ENCODE peak calls at places on chromosomes 2 and 18, in five cellular contexts. One of them, this sample, is unnamed.

GRCh38 chr2:161033059-161033660 is 127.1 kb upstream of the TANK start:
- DNase-seq in GM12878: no peak
- DNase-seq in H1: no peak
- DNase-seq in HepG2: no peak
- DNase-seq in K562: no peak
- DNase-seq in this sample: no peak

GRCh38 chr2:20582600-20583221 is 68.2 kb downstream of the HS1BP3 start:
- DNase-seq in HepG2: no peak
- DNase-seq in K562: no peak
- DNase-seq in GM12878: no peak
- DNase-seq in H1: no peak
- DNase-seq in this sample: no peak

GRCh38 chr18:21604711-21605110 is 4.2 kb upstream of the ESCO1 start:
- DNase-seq in H1: no peak
- DNase-seq in K562: peak
- DNase-seq in HepG2: no peak
- DNase-seq in GM12878: no peak
- DNase-seq in this sample: no peak

GRCh38 chr2:28435796-28436425 is 43.3 kb downstream of the FOSL2 start:
- DNase-seq in H1: no peak
- DNase-seq in K562: no peak
- DNase-seq in GM12878: no peak
- DNase-seq in HepG2: no peak
- DNase-seq in this sample: no peak

GRCh38 chr2:2621855-2622254 is 290.8 kb upstream of the MYT1L start:
- DNase-seq in K562: no peak
- DNase-seq in HepG2: no peak
- DNase-seq in H1: no peak
- DNase-seq in GM12878: no peak
- DNase-seq in this sample: no peak

GRCh38 chr2:98839292-98839691 is 96.7 kb downstream of the CRACDL start:
- DNase-seq in K562: no peak
- DNase-seq in HepG2: no peak
- DNase-seq in GM12878: no peak
- DNase-seq in H1: no peak
- DNase-seq in this sample: no peak

GRCh38 chr2:175926272-175926671 is 75.8 kb downstream of the LNPK start:
- DNase-seq in K562: no peak
- DNase-seq in HepG2: no peak
- DNase-seq in GM12878: no peak
- DNase-seq in H1: no peak
- DNase-seq in this sample: no peak

GRCh38 chr2:202643012-202643858 is 8.5 kb downstream of the FAM117B start:
- DNase-seq in GM12878: no peak
- DNase-seq in H1: no peak
- DNase-seq in K562: no peak
- DNase-seq in HepG2: no peak
- DNase-seq in this sample: no peak

GRCh38 chr2:198356157-198356556 is 551.8 kb downstream of the PLCL1 start:
- DNase-seq in K562: no peak
- DNase-seq in H1: no peak
- DNase-seq in GM12878: no peak
- DNase-seq in HepG2: no peak
- DNase-seq in this sample: no peak

GRCh38 chr18:58828399-58829121 is 36.1 kb upstream of the ZNF532 start:
- DNase-seq in HepG2: no peak
- DNase-seq in GM12878: no peak
- DNase-seq in K562: no peak
- DNase-seq in H1: no peak
- DNase-seq in this sample: no peak

GRCh38 chr2:119838179-119838578 is 78.5 kb downstream of the PTPN4 start:
- DNase-seq in GM12878: no peak
- DNase-seq in H1: no peak
- DNase-seq in K562: no peak
- DNase-seq in HepG2: no peak
- DNase-seq in this sample: no peak

GRCh38 chr2:189086710-189087109 is 92.9 kb downstream of the COL5A2 start:
- DNase-seq in H1: no peak
- DNase-seq in GM12878: no peak
- DNase-seq in K562: no peak
- DNase-seq in HepG2: no peak
- DNase-seq in this sample: no peak

GRCh38 chr2:29033656-29034055 is 40.7 kb downstream of the PCARE start:
- DNase-seq in H1: no peak
- DNase-seq in HepG2: no peak
- DNase-seq in K562: no peak
- DNase-seq in GM12878: no peak
- DNase-seq in this sample: no peak

GRCh38 chr18:62070306-62070705 is 116.5 kb downstream of the PIGN start:
- DNase-seq in H1: no peak
- DNase-seq in HepG2: no peak
- DNase-seq in K562: no peak
- DNase-seq in GM12878: no peak
- DNase-seq in this sample: no peak

GRCh38 chr2:169994782-169995181 is 167.5 kb downstream of the UBR3 start:
- DNase-seq in H1: no peak
- DNase-seq in K562: no peak
- DNase-seq in GM12878: no peak
- DNase-seq in HepG2: no peak
- DNase-seq in this sample: no peak

GRCh38 chr2:224645722-224646121 is 60.6 kb upstream of the CUL3 start:
- DNase-seq in H1: no peak
- DNase-seq in K562: no peak
- DNase-seq in GM12878: no peak
- DNase-seq in HepG2: no peak
- DNase-seq in this sample: no peak

GRCh38 chr18:2847341-2848144 is 737 bp downstream of the EMILIN2 start:
- DNase-seq in K562: peak
- DNase-seq in H1: no peak
- DNase-seq in HepG2: no peak
- DNase-seq in GM12878: no peak
- DNase-seq in this sample: no peak

GRCh38 chr18:50806208-50806616 is 13.6 kb downstream of the MRO start:
- DNase-seq in HepG2: peak
- DNase-seq in GM12878: no peak
- DNase-seq in H1: no peak
- DNase-seq in K562: peak
- DNase-seq in this sample: no peak

DNA sequence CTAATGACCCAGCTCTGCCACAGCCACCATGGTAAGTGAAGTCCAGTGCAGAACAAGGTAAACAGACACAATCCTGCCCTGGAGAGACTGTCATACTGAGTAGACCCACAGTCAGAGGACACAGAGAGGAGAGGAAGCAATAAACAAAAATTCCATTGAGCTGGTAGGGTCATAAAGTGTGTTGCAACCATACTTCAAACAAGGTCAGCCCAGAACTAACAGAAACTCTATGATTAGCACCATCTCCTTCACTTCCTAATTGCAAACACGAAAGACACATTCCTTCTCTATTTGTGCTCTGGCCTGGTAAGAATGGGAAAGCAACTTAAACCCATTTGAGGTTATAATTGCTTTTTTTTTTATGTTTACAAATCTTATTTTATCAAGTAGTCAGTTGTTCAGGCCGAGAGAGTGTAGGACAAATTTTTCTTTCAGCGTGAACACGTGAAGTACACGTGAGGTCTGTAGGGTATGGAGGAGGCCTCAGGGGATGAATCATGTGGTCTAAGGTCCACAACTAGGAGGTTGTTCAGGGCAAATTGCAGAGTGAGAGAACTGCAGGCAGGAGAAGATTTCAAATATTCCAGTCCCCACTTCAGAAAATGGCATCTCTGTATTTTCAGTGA is 71.4 kb upstream of the GLS start:
- DNase-seq in GM12878: no peak
- DNase-seq in HepG2: peak
- DNase-seq in H1: no peak
- DNase-seq in K562: no peak
- DNase-seq in this sample: no peak
- H3K4me3 ChIP-seq in GM12878: no peak
- H3K4me3 ChIP-seq in HepG2: peak
- H3K4me3 ChIP-seq in H1: no peak
- H3K4me3 ChIP-seq in K562: no peak
- H3K4me3 ChIP-seq in this sample: no peak

GRCh38 chr2:42598656-42599267 is 30.3 kb downstream of the MTA3 start:
- DNase-seq in H1: no peak
- DNase-seq in K562: no peak
- DNase-seq in HepG2: no peak
- DNase-seq in GM12878: no peak
- DNase-seq in this sample: no peak
- TF ChIP-seq CEBPB in H1: no peak
- TF ChIP-seq CEBPB in K562: no peak
- TF ChIP-seq CEBPB in HepG2: no peak
- TF ChIP-seq CEBPB in GM12878: no peak
- TF ChIP-seq CEBPB in this sample: no peak

GRCh38 chr2:16034975-16035746 is 94.8 kb downstream of the MYCN start:
- DNase-seq in H1: no peak
- DNase-seq in GM12878: no peak
- DNase-seq in K562: no peak
- DNase-seq in HepG2: no peak
- DNase-seq in this sample: no peak
- TF ChIP-seq SIN3A in H1: no peak
- TF ChIP-seq SIN3A in GM12878: no peak
- TF ChIP-seq SIN3A in K562: no peak
- TF ChIP-seq SIN3A in HepG2: no peak
- TF ChIP-seq SIN3A in this sample: no peak

GRCh38 chr18:63158012-63158631 is 161.4 kb downstream of the BCL2 start:
- DNase-seq in K562: no peak
- DNase-seq in H1: no peak
- DNase-seq in GM12878: no peak
- DNase-seq in HepG2: no peak
- DNase-seq in this sample: no peak
- H3K4me3 ChIP-seq in K562: no peak
- H3K4me3 ChIP-seq in H1: no peak
- H3K4me3 ChIP-seq in GM12878: peak
- H3K4me3 ChIP-seq in HepG2: no peak
- H3K4me3 ChIP-seq in this sample: no peak

GRCh38 chr18:11852048-11852341 is 782 bp downstream of the CHMP1B start:
- DNase-seq in H1: no peak
- DNase-seq in HepG2: no peak
- DNase-seq in K562: no peak
- DNase-seq in GM12878: no peak
- DNase-seq in this sample: no peak

GRCh38 chr18:11849845-11850747 is 1.1 kb upstream of the CHMP1B start:
- DNase-seq in H1: no peak
- DNase-seq in K562: peak
- DNase-seq in HepG2: peak
- DNase-seq in GM12878: no peak
- DNase-seq in this sample: peak

GRCh38 chr18:11849279-11849678 is 1.9 kb upstream of the CHMP1B start:
- DNase-seq in HepG2: no peak
- DNase-seq in H1: no peak
- DNase-seq in K562: no peak
- DNase-seq in GM12878: no peak
- DNase-seq in this sample: no peak

GRCh38 chr18:11851156-11852047 is at the start of gene CHMP1B:
- DNase-seq in H1: peak
- DNase-seq in GM12878: peak
- DNase-seq in HepG2: peak
- DNase-seq in K562: peak
- DNase-seq in this sample: peak

GRCh38 chr18:11850821-11851155 is 425 bp upstream of the CHMP1B start:
- DNase-seq in K562: no peak
- DNase-seq in HepG2: no peak
- DNase-seq in GM12878: no peak
- DNase-seq in H1: no peak
- DNase-seq in this sample: no peak
- TF ChIP-seq CEBPB in K562: no peak
- TF ChIP-seq CEBPB in HepG2: no peak
- TF ChIP-seq CEBPB in GM12878: no peak
- TF ChIP-seq CEBPB in H1: no peak
- TF ChIP-seq CEBPB in this sample: no peak

GRCh38 chr18:37529863-37530262 is 35.7 kb downstream of the CELF4 start:
- DNase-seq in GM12878: no peak
- DNase-seq in K562: no peak
- DNase-seq in HepG2: no peak
- DNase-seq in H1: no peak
- DNase-seq in this sample: no peak

GRCh38 chr18:37534627-37535026 is 31.0 kb downstream of the CELF4 start:
- DNase-seq in GM12878: no peak
- DNase-seq in HepG2: no peak
- DNase-seq in H1: no peak
- DNase-seq in K562: no peak
- DNase-seq in this sample: no peak

GRCh38 chr18:37533647-37534565 is 31.7 kb downstream of the CELF4 start:
- DNase-seq in GM12878: no peak
- DNase-seq in K562: no peak
- DNase-seq in H1: no peak
- DNase-seq in HepG2: no peak
- DNase-seq in this sample: no peak

GRCh38 chr18:37535968-37536367 is 29.6 kb downstream of the CELF4 start:
- DNase-seq in GM12878: no peak
- DNase-seq in HepG2: no peak
- DNase-seq in K562: no peak
- DNase-seq in H1: no peak
- DNase-seq in this sample: no peak

GRCh38 chr18:37532917-37533316 is 32.7 kb downstream of the CELF4 start:
- DNase-seq in H1: no peak
- DNase-seq in GM12878: no peak
- DNase-seq in K562: no peak
- DNase-seq in HepG2: no peak
- DNase-seq in this sample: no peak
- TF ChIP-seq SIN3A in H1: no peak
- TF ChIP-seq SIN3A in GM12878: no peak
- TF ChIP-seq SIN3A in K562: no peak
- TF ChIP-seq SIN3A in HepG2: no peak
- TF ChIP-seq SIN3A in this sample: no peak

DNA sequence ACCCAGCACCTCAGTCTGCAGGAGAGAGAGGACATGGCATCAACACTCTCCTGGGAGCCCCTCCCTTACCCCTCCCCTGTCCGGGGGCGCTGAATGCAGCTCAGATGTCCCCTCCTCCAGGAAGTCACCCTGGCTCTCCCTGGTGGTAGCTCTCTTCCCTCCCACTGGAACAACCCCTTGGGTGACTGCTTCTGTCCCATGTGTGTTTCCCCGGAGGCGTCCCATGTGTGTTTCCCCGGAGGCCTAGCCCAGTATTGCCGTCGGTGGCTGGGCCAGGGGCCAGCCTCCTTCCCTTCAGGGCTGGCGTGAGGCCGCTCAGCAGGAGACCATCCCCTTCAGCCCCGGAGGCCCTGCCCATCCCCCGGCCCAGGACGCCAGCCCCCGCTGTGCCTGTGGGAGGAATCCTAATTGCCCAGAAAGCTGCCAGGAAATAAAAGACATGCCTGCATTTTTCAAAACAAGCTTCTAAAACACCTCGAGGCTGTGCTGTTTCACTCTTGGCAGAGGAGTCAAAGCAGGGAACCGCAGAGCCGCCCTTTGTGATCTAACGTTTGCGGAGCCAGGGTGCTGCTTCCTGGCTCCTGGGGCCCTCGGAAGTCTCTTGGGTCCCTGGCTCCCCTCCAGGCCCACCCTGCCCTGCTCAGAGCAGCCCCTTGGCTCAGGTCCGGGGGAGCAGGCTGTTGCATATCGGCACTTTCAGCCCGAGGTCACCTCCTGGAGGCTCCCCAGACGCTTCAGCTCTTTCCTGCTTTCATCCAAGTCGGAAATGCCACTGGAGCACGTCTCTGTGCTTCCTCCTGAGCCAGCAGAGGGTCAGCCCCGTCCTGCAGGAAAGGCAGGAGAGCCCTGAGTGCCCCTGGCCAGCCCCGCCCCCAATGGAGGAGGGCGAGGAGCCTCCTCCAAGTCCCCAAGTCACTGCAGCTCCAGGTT is 11.4 kb downstream of the SNED1 start:
- DNase-seq in H1: no peak
- DNase-seq in K562: no peak
- DNase-seq in HepG2: no peak
- DNase-seq in GM12878: no peak
- DNase-seq in this sample: no peak
- H3K4me3 ChIP-seq in H1: peak
- H3K4me3 ChIP-seq in K562: no peak
- H3K4me3 ChIP-seq in HepG2: peak
- H3K4me3 ChIP-seq in GM12878: no peak
- H3K4me3 ChIP-seq in this sample: no peak